ENCODE peak calls at places on chromosomes 12 and 14, in nine cellular contexts. O, Y, J, D, W, R, I, K and U are unnamed samples.

GRCh38 chr14:23469906-23470403 is 452 bp downstream of the NGDN start:
- DNase-seq in O (peak; percentile 1), Y (no peak), J (no peak), D (no peak), W (no peak), R (no peak), I (no peak), K (no peak), U (no peak)

GRCh38 chr12:132342322-132342721 is 12.9 kb upstream of the GALNT9 start:
- DNase-seq in O (no peak), Y (no peak), J (no peak), D (no peak), W (no peak), R (no peak), I (no peak), K (no peak), U (no peak)

GRCh38 chr12:125525879-125526278 is 460.6 kb downstream of the AACS start:
- DNase-seq in O (no peak), Y (no peak), J (no peak), D (no peak), W (no peak), R (no peak), I (no peak), K (no peak), U (no peak)

GRCh38 chr12:54021432-54022013 is 6.7 kb upstream of the HOXC6 start:
- DNase-seq in O (peak; percentile 64), Y (no peak), J (no peak), D (no peak), W (no peak), R (no peak), I (no peak), K (peak; percentile 32), U (no peak)

GRCh38 chr12:117027251-117028086 is 71.7 kb downstream of the TESC start:
- DNase-seq in O (no peak), Y (no peak), J (no peak), D (no peak), W (no peak), R (no peak), I (no peak), K (no peak), U (no peak)

GRCh38 chr14:104307246-104307626 is 168.8 kb downstream of the KIF26A start:
- DNase-seq in O (no peak), Y (no peak), J (no peak), D (no peak), W (no peak), R (no peak), I (no peak), K (peak; percentile 32), U (no peak)

GRCh38 chr12:107091989-107092641 is 1.2 kb downstream of the CRY1 start:
- DNase-seq in O (peak; percentile 96), Y (no peak), J (no peak), D (peak; percentile 93), W (peak; percentile 93), R (no peak), I (peak; percentile 71), K (no peak), U (peak; percentile 84)

GRCh38 chr12:96751626-96752025 is 155.4 kb upstream of the NEDD1 start:
- DNase-seq in O (no peak), Y (no peak), J (no peak), D (no peak), W (peak; percentile 40), R (no peak), I (no peak), K (no peak), U (no peak)

GRCh38 chr12:69514111-69514510 is 43.9 kb downstream of the FRS2 start:
- DNase-seq in O (no peak), Y (no peak), J (no peak), D (peak; percentile 90), W (no peak), R (no peak), I (no peak), K (no peak), U (no peak)